ENCODE peak calls at places on chromosome 13, in four cellular contexts. M is NCI-H1048, B is MV-4-11, P is smooth muscle cell of the brain vasculature. J is an unnamed sample.
A peak's percentile ranks its signal among the peaks of the same experiment; 100 is the strongest.

GRCh38 chr13:98853791-98854191 is 101.3 kb upstream of the SLC15A1 start:
- DNase-seq in M (no peak), B (peak; percentile 82), P (no peak), J (no peak)

GRCh38 chr13:51518847-51519246 is 65.4 kb upstream of the WDFY2 start:
- DNase-seq in M (no peak), B (peak; percentile 64), P (no peak), J (no peak)

GRCh38 chr13:44842158-44842557 is 147.1 kb downstream of the NUFIP1 start:
- DNase-seq in M (no peak), B (peak; percentile 46), P (no peak), J (no peak)

GRCh38 chr13:74730556-74731331 is 596.5 kb upstream of the KLF12 start:
- DNase-seq in M (no peak), B (no peak), P (no peak), J (no peak)

GRCh38 chr13:106186366-106187030 is 349.0 kb downstream of the EFNB2 start:
- DNase-seq in M (no peak), B (no peak), P (no peak), J (no peak)

GRCh38 chr13:26584713-26585112 is 27.2 kb downstream of the WASF3 start:
- DNase-seq in M (no peak), B (no peak), P (no peak), J (no peak)

GRCh38 chr13:31374682-31375081 is 174.9 kb downstream of the B3GLCT start:
- DNase-seq in M (no peak), B (no peak), P (no peak), J (no peak)

GRCh38 chr13:32587774-32588165 is 1.5 kb downstream of the PDS5B start:
- DNase-seq in M (no peak), B (peak; percentile 71), P (no peak), J (no peak)

GRCh38 chr13:73056054-73056962 is 2.5 kb upstream of the KLF5 start:
- DNase-seq in M (no peak), B (no peak), P (no peak), J (no peak)

GRCh38 chr13:40971321-40971720 is 47.8 kb downstream of the ELF1 start:
- DNase-seq in M (no peak), B (no peak), P (no peak), J (no peak)

GRCh38 chr13:40116008-40116407 is 460.5 kb downstream of the COG6 start:
- DNase-seq in M (no peak), B (peak; percentile 67), P (peak; percentile 76), J (no peak)

GRCh38 chr13:41496420-41497234 is 39.3 kb downstream of the RGCC start:
- DNase-seq in M (no peak), B (no peak), P (no peak), J (no peak)

GRCh38 chr13:32309812-32310706 is 5.1 kb downstream of the ZAR1L start:
- DNase-seq in M (no peak), B (peak; percentile 69), P (no peak), J (no peak)

GRCh38 chr13:35703061-35703460 is 226.6 kb upstream of the MAB21L1 start:
- DNase-seq in M (no peak), B (no peak), P (no peak), J (no peak)

GRCh38 chr13:72384879-72385278 is 342.6 kb downstream of the MZT1 start:
- DNase-seq in M (no peak), B (peak; percentile 71), P (no peak), J (no peak)

GRCh38 chr13:97342136-97342535 is 91.8 kb upstream of the RAP2A start:
- DNase-seq in M (no peak), B (no peak), P (no peak), J (no peak)

GRCh38 chr13:76523740-76524382 is 362.3 kb downstream of the KCTD12 start:
- DNase-seq in M (no peak), B (no peak), P (no peak), J (no peak)

GRCh38 chr13:23656637-23657036 is 86.4 kb downstream of the TNFRSF19 start:
- DNase-seq in M (no peak), B (peak; percentile 88), P (no peak), J (no peak)

GRCh38 chr13:97492684-97493371 is 58.9 kb downstream of the RAP2A start:
- DNase-seq in M (no peak), B (no peak), P (no peak), J (no peak)

GRCh38 chr13:32211788-32212187 is 103.4 kb downstream of the ZAR1L start:
- DNase-seq in M (no peak), B (no peak), P (no peak), J (no peak)

GRCh38 chr13:26539738-26540292 is 17.7 kb upstream of the WASF3 start:
- DNase-seq in M (no peak), B (no peak), P (no peak), J (no peak)